ENCODE peak calls at places on chromosomes 13 and 19, in ten cellular contexts. B is body of pancreas, A is NB4, G is esophagus squamous epithelium, D is A549, P is Peyer's patch, X is tibial nerve, J is GM12878, N is lower leg skin, C is testis. I is an unnamed sample.

GRCh38 chr13:113837554-113838355 is 26.1 kb downstream of the GAS6 start:
- DNase-seq in B (peak), C (peak), X (peak), G (peak), A (peak), N (peak), J (no peak), P (peak), D (peak), I (peak)

GRCh38 chr13:33787051-33787591 is 30.8 kb upstream of the RFC3 start:
- DNase-seq in N (no peak), X (no peak), P (no peak), G (no peak), B (no peak), J (peak), D (no peak), C (no peak), A (peak), I (no peak)

GRCh38 chr19:31144069-31144468 is 205.2 kb downstream of the TSHZ3 start:
- DNase-seq in J (no peak), A (no peak), C (no peak), G (no peak), X (no peak), N (no peak), B (no peak), P (no peak), D (no peak), I (no peak)

GRCh38 chr13:26837997-26838396 is 77.4 kb upstream of the GPR12 start:
- DNase-seq in N (no peak), D (no peak), A (no peak), C (no peak), X (no peak), G (no peak), P (no peak), B (no peak), J (no peak), I (no peak)

GRCh38 chr19:38389101-38389925 is 816 bp downstream of the SPRED3 start:
- DNase-seq in J (no peak), X (no peak), C (peak), B (peak), A (no peak), G (no peak), D (peak), N (no peak), P (peak), I (no peak)

GRCh38 chr19:2724148-2724557 is 3.0 kb upstream of the DIRAS1 start:
- DNase-seq in B (no peak), A (no peak), C (no peak), J (no peak), D (no peak), G (no peak), P (no peak), X (no peak), N (no peak), I (no peak)

GRCh38 chr13:64855506-64855905 is 2374.6 kb downstream of the PCDH9 start:
- DNase-seq in N (no peak), G (no peak), C (no peak), J (no peak), D (no peak), B (no peak), P (no peak), X (no peak), A (peak), I (no peak)

GRCh38 chr19:55451522-55452380 is 8.7 kb upstream of the SHISA7 start:
- DNase-seq in N (no peak), C (no peak), B (no peak), D (no peak), J (no peak), G (no peak), X (no peak), A (no peak), P (no peak), I (no peak)

GRCh38 chr13:20891768-20892167 is 10.8 kb downstream of the XPO4 start:
- DNase-seq in X (no peak), A (no peak), P (no peak), N (no peak), D (no peak), C (no peak), J (no peak), G (no peak), B (no peak), I (no peak)

GRCh38 chr13:42211704-42212103 is 60.2 kb upstream of the AKAP11 start:
- DNase-seq in C (no peak), B (no peak), D (peak), N (no peak), P (no peak), A (no peak), G (no peak), X (no peak), J (no peak), I (no peak)

GRCh38 chr13:114059946-114060860 is 72.2 kb downstream of the RASA3 start:
- DNase-seq in A (no peak), J (no peak), P (no peak), B (no peak), N (no peak), G (no peak), X (peak), C (no peak), D (no peak), I (no peak)

GRCh38 chr13:48950507-48950886 is 25.2 kb upstream of the FNDC3A start:
- DNase-seq in N (no peak), B (no peak), C (no peak), A (no peak), J (no peak), P (no peak), D (no peak), G (no peak), X (no peak), I (no peak)

GRCh38 chr19:48724796-48725753 is 5.5 kb upstream of the MAMSTR start:
- DNase-seq in J (no peak), A (peak), G (no peak), P (no peak), D (peak), X (peak), C (peak), B (peak), N (peak), I (no peak)

GRCh38 chr13:86464193-86464592 is 665.0 kb upstream of the SLITRK6 start:
- DNase-seq in N (no peak), X (no peak), C (no peak), B (no peak), D (peak), G (no peak), J (no peak), P (no peak), A (peak), I (no peak)

GRCh38 chr13:113620036-113620435 is 35.5 kb downstream of the TFDP1 start:
- DNase-seq in A (no peak), D (no peak), P (no peak), G (no peak), X (no peak), B (no peak), C (no peak), N (no peak), J (no peak), I (no peak)

GRCh38 chr19:3208317-3209207 is 15.9 kb upstream of the CELF5 start:
- DNase-seq in D (no peak), X (no peak), C (no peak), J (no peak), A (no peak), G (no peak), P (no peak), N (no peak), B (no peak), I (no peak)

GRCh38 chr13:29733069-29733700 is 117.2 kb downstream of the UBL3 start:
- DNase-seq in N (peak), A (peak), B (no peak), D (no peak), P (no peak), X (no peak), C (no peak), G (no peak), J (no peak), I (no peak)

GRCh38 chr13:44232729-44233128 is 140.9 kb upstream of the SERP2 start:
- DNase-seq in J (no peak), A (no peak), C (no peak), X (no peak), D (no peak), B (no peak), G (no peak), N (no peak), P (no peak), I (no peak)

GRCh38 chr13:51632643-51633357 is 48.5 kb downstream of the WDFY2 start:
- DNase-seq in B (peak), C (peak), G (no peak), P (no peak), J (no peak), X (no peak), D (no peak), A (peak), N (no peak), I (no peak)

GRCh38 chr13:30985637-30986205 is 53.3 kb downstream of the TEX26 start:
- DNase-seq in G (no peak), C (no peak), P (no peak), N (no peak), J (no peak), B (no peak), X (no peak), D (no peak), A (no peak), I (no peak)

GRCh38 chr19:43476606-43477005 is 11.2 kb upstream of the LYPD3 start:
- DNase-seq in G (no peak), C (no peak), N (no peak), D (no peak), A (no peak), P (no peak), X (no peak), J (no peak), B (no peak), I (no peak)

GRCh38 chr19:15021286-15022007 is 27.8 kb upstream of the CASP14 start:
- DNase-seq in X (no peak), N (no peak), P (no peak), D (no peak), J (no peak), B (peak), C (no peak), G (no peak), A (no peak), I (no peak)

GRCh38 chr13:29956771-29957170 is 106.4 kb upstream of the UBL3 start:
- DNase-seq in D (no peak), B (no peak), C (no peak), J (no peak), P (no peak), A (peak), G (no peak), N (no peak), X (no peak), I (no peak)

GRCh38 chr13:111412251-111412650 is 91.8 kb downstream of the TEX29 start:
- DNase-seq in B (no peak), D (no peak), X (no peak), G (no peak), A (no peak), J (no peak), N (no peak), C (no peak), P (no peak), I (no peak)

GRCh38 chr13:94112731-94113130 is 366.8 kb downstream of the DCT start:
- DNase-seq in J (no peak), B (no peak), X (no peak), N (no peak), P (no peak), A (no peak), D (no peak), G (no peak), C (no peak), I (no peak)

GRCh38 chr13:110138009-110138699 is 168.8 kb downstream of the COL4A1 start:
- DNase-seq in C (peak), X (peak), A (peak), J (peak), D (peak), P (no peak), B (peak), N (peak), G (no peak), I (no peak)

GRCh38 chr19:18278521-18279265 is 2.7 kb downstream of the JUND start:
- DNase-seq in X (no peak), N (no peak), B (peak), A (peak), J (no peak), C (no peak), D (peak), G (no peak), P (peak), I (no peak)
- TF ChIP-seq POLR2A in X (no peak), N (no peak), B (peak), A (no peak), J (peak), C (no peak), D (no peak), G (no peak), P (no peak), I (no peak)

DNA sequence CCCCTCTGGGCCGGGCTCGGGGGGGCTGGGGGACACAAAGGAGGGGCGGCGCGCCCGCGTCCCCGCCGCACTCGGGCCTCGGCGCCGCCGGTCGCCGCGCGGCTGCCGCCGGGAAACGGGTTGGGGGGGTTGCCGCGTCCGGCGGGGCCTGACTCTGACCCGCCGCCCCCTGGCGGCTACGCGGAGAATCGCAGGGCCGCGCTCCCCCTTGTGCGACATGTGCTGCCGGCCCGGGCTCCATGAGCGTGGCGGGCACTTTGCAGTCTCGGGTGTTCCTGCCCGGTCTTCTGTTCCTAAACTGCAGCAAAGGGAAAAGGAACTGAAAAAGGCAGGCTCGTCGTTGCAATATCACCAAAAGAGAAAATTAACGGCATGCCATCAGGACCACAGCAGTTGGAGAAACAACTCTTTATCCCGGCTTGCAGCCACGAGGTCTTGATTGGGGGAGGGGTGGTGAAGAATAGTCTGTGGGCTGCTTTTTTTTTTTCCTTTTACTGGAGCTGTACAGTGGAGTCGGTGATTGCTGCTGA is 1.5 kb downstream of the MIR17HG start:
- DNase-seq in G (peak), N (peak), X (peak), C (peak), A (peak), B (peak), D (peak), P (peak), J (peak), I (no peak)
- TF ChIP-seq POLR2A in G (no peak), N (no peak), X (peak), C (no peak), A (peak), B (no peak), D (peak), P (peak), J (peak), I (no peak)

GRCh38 chr19:19530423-19530804 is 1.7 kb downstream of the YJEFN3 start:
- DNase-seq in D (no peak), P (no peak), A (peak), G (no peak), C (no peak), B (no peak), X (no peak), N (no peak), J (no peak), I (no peak)

GRCh38 chr19:19531951-19532805 is 3.5 kb downstream of the YJEFN3 start:
- DNase-seq in J (no peak), X (peak), C (peak), B (peak), N (peak), P (peak), A (peak), D (peak), G (no peak), I (no peak)

GRCh38 chr19:19529783-19530422 is 1.2 kb downstream of the YJEFN3 start:
- DNase-seq in J (no peak), A (no peak), N (no peak), C (no peak), X (no peak), B (no peak), P (no peak), G (no peak), D (no peak), I (no peak)

GRCh38 chr19:19528721-19529490 is at the start of gene YJEFN3:
- DNase-seq in X (no peak), N (no peak), B (no peak), J (no peak), A (no peak), C (peak), D (no peak), P (no peak), G (no peak), I (no peak)

GRCh38 chr19:19530889-19531288 is 2.2 kb downstream of the YJEFN3 start:
- DNase-seq in D (no peak), N (no peak), G (no peak), J (no peak), X (no peak), P (no peak), B (no peak), A (no peak), C (no peak), I (no peak)
- TF ChIP-seq POLR2A in D (no peak), N (no peak), G (no peak), J (peak), X (no peak), P (no peak), B (no peak), A (no peak), C (no peak), I (no peak)

DNA sequence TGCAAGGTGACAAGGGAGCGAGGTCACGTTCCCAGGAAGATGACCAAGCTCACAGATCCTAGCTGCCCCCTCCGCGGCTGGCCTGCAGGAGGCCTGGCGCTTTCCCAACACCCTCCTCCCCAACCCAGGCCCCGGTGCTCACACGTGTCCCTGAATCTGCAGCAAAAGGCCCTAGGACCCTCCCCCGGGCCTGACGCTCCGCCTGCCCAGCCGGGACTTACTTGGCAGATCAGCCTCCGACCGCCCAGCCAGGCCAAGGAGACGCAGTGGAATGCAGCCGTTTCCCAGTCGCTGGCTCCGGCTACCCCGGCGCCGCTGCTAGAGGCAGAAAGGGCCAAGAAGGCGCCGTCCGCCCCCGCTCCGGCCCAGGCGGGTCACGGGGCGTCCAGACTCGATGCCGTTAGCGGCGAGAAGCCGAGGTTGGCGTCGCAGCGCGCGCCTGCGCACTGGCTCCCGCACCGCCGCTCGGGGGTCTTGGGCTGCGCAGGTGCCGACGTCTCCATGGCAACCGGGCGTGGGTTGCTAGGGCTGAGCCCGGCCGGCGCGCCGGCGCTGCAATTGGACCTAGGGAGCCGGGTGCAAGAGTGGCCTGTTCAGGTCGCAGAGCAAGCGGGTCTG is at the start of gene PNMA8A:
- DNase-seq in N (no peak), G (no peak), X (no peak), J (no peak), D (peak), B (peak), C (peak), P (no peak), A (no peak), I (no peak)
- TF ChIP-seq POLR2A in N (no peak), G (no peak), X (no peak), J (no peak), D (peak), B (no peak), C (no peak), P (no peak), A (no peak), I (no peak)

I was measured in vagina.